ENCODE peak calls at places on chromosomes 2 and 18, in six cellular contexts. Y, F, R, V, Q and G are unnamed samples.

GRCh38 chr18:57441395-57441794 is 6.2 kb downstream of the ONECUT2 start:
- DNase-seq in V (peak), Y (peak), F (no peak), Q (no peak), R (peak), G (peak)

GRCh38 chr2:186325827-186326535 is 160.1 kb upstream of the ZC3H15 start:
- DNase-seq in V (no peak), F (no peak), Y (no peak), R (no peak), Q (no peak), G (no peak)

GRCh38 chr2:118865106-118865505 is 17.7 kb upstream of the EN1 start:
- DNase-seq in Q (peak), V (peak), Y (peak), R (peak), F (peak), G (peak)

GRCh38 chr2:237886702-237887481 is 27.5 kb downstream of the RAMP1 start:
- DNase-seq in F (no peak), V (peak), Y (peak), R (no peak), Q (no peak), G (no peak)

GRCh38 chr2:179068991-179069643 is 19.2 kb upstream of the CCDC141 start:
- DNase-seq in Q (no peak), R (no peak), V (no peak), F (no peak), Y (no peak), G (no peak)

GRCh38 chr2:133506962-133507361 is 61.3 kb downstream of the NCKAP5 start:
- DNase-seq in V (no peak), R (no peak), F (no peak), Y (no peak), Q (no peak), G (no peak)

GRCh38 chr18:3392467-3392855 is 57.5 kb upstream of the TGIF1 start:
- DNase-seq in F (no peak), Q (no peak), R (no peak), Y (no peak), V (no peak), G (no peak)

GRCh38 chr2:240920783-240921231 is 14.7 kb downstream of the CROCC2 start:
- DNase-seq in Y (no peak), R (no peak), F (no peak), V (no peak), Q (no peak), G (no peak)

GRCh38 chr18:48813833-48814489 is 136.8 kb downstream of the SMAD7 start:
- DNase-seq in Y (peak), Q (no peak), V (no peak), R (no peak), F (no peak), G (no peak)

GRCh38 chr2:173647681-173648350 is 293.1 kb downstream of the CDCA7 start:
- DNase-seq in V (peak), Q (no peak), R (no peak), Y (no peak), F (no peak), G (no peak)

GRCh38 chr2:226251661-226252060 is 548.0 kb downstream of the IRS1 start:
- DNase-seq in R (no peak), V (no peak), Y (no peak), F (no peak), Q (no peak), G (no peak)

GRCh38 chr2:128468186-128468585 is 149.5 kb upstream of the HS6ST1 start:
- DNase-seq in Q (no peak), Y (no peak), F (no peak), V (no peak), R (no peak), G (no peak)

GRCh38 chr18:10559566-10560456 is 34.0 kb downstream of the NAPG start:
- DNase-seq in R (peak), Q (no peak), F (no peak), Y (no peak), V (no peak), G (no peak)

GRCh38 chr2:232485333-232485756 is 2.3 kb downstream of the ECEL1 start:
- DNase-seq in R (no peak), Y (no peak), V (no peak), F (no peak), Q (no peak), G (no peak)

GRCh38 chr2:2263196-2263829 is 67.8 kb downstream of the MYT1L start:
- DNase-seq in V (no peak), F (no peak), R (no peak), Q (no peak), Y (no peak), G (no peak)

GRCh38 chr18:58599106-58599505 is 29.8 kb downstream of the ALPK2 start:
- DNase-seq in F (no peak), R (peak), Q (no peak), Y (peak), V (peak), G (no peak)

GRCh38 chr2:52995439-52995838 is 772.2 kb upstream of the CHAC2 start:
- DNase-seq in V (no peak), Q (no peak), F (no peak), Y (no peak), R (no peak), G (no peak)

GRCh38 chr2:8886876-8887275 is 49.5 kb upstream of the KIDINS220 start:
- DNase-seq in Y (no peak), R (no peak), Q (no peak), V (no peak), F (no peak), G (no peak)

GRCh38 chr2:15704086-15704787 is 112.6 kb downstream of the DDX1 start:
- DNase-seq in V (no peak), R (no peak), Y (no peak), Q (no peak), F (no peak), G (no peak)

GRCh38 chr2:234836251-234836650 is 115.6 kb upstream of the SH3BP4 start:
- DNase-seq in F (no peak), V (peak), R (no peak), Q (no peak), Y (no peak), G (no peak)

GRCh38 chr2:129438501-129439057 is 540.9 kb upstream of the RAB6C start:
- DNase-seq in R (no peak), Y (no peak), F (no peak), Q (no peak), V (no peak), G (no peak)

GRCh38 chr2:15893689-15894325 is 46.5 kb upstream of the MYCN start:
- DNase-seq in F (no peak), Y (no peak), R (no peak), V (peak), Q (no peak), G (no peak)

GRCh38 chr2:137952586-137953129 is 11.6 kb upstream of the HNMT start:
- DNase-seq in F (no peak), V (no peak), Y (no peak), Q (no peak), R (no peak), G (no peak)

GRCh38 chr2:65228249-65228750 is 669 bp downstream of the ACTR2 start:
- DNase-seq in V (no peak), R (no peak), Q (peak), Y (peak), F (peak), G (no peak)

GRCh38 chr2:167946367-167946955 is 300.9 kb downstream of the STK39 start:
- DNase-seq in Q (no peak), F (no peak), V (peak), Y (no peak), R (no peak), G (no peak)

GRCh38 chr2:191384829-191385228 is 139.6 kb downstream of the MYO1B start:
- DNase-seq in R (peak), Y (peak), V (no peak), F (no peak), Q (no peak), G (no peak)